ENCODE peak calls at places on chromosomes 16 and 17, in five cellular contexts. One of them, this sample, is unnamed.

GRCh38 chr17:68182940-68183551 is 64.8 kb upstream of the AMZ2 start:
- DNase-seq in natural killer cell: no peak
- DNase-seq in NCI-H2029 treated with DMSO at 0.1 percent for 48 hours: no peak
- DNase-seq in CD4-positive, alpha-beta T cell: peak
- DNase-seq in Caki2: no peak
- DNase-seq in this sample: no peak

GRCh38 chr17:68302666-68303065 is 11.4 kb downstream of the ARSG start:
- DNase-seq in NCI-H2029 treated with DMSO at 0.1 percent for 48 hours: peak
- DNase-seq in natural killer cell: no peak
- DNase-seq in CD4-positive, alpha-beta T cell: no peak
- DNase-seq in Caki2: no peak
- DNase-seq in this sample: no peak

GRCh38 chr17:78892936-78893379 is 10.0 kb downstream of the CEP295NL start:
- DNase-seq in natural killer cell: no peak
- DNase-seq in Caki2: no peak
- DNase-seq in NCI-H2029 treated with DMSO at 0.1 percent for 48 hours: no peak
- DNase-seq in CD4-positive, alpha-beta T cell: no peak
- DNase-seq in this sample: no peak

GRCh38 chr17:66468241-66469087 is 166.1 kb downstream of the PRKCA start:
- DNase-seq in CD4-positive, alpha-beta T cell: no peak
- DNase-seq in NCI-H2029 treated with DMSO at 0.1 percent for 48 hours: no peak
- DNase-seq in natural killer cell: no peak
- DNase-seq in Caki2: no peak
- DNase-seq in this sample: no peak

GRCh38 chr16:48381201-48381600 is 4.0 kb downstream of the SIAH1 start:
- DNase-seq in CD4-positive, alpha-beta T cell: no peak
- DNase-seq in Caki2: no peak
- DNase-seq in natural killer cell: no peak
- DNase-seq in NCI-H2029 treated with DMSO at 0.1 percent for 48 hours: no peak
- DNase-seq in this sample: no peak

GRCh38 chr17:81294512-81295030 is 536 bp downstream of the SLC38A10 start:
- DNase-seq in natural killer cell: no peak
- DNase-seq in CD4-positive, alpha-beta T cell: no peak
- DNase-seq in NCI-H2029 treated with DMSO at 0.1 percent for 48 hours: no peak
- DNase-seq in Caki2: no peak
- DNase-seq in this sample: no peak

GRCh38 chr16:12729448-12729847 is 74.2 kb downstream of the CPPED1 start:
- DNase-seq in natural killer cell: no peak
- DNase-seq in CD4-positive, alpha-beta T cell: no peak
- DNase-seq in NCI-H2029 treated with DMSO at 0.1 percent for 48 hours: no peak
- DNase-seq in Caki2: peak
- DNase-seq in this sample: peak

GRCh38 chr17:74458835-74459234 is 7.6 kb upstream of the CD300A start:
- DNase-seq in natural killer cell: no peak
- DNase-seq in Caki2: no peak
- DNase-seq in NCI-H2029 treated with DMSO at 0.1 percent for 48 hours: no peak
- DNase-seq in CD4-positive, alpha-beta T cell: no peak
- DNase-seq in this sample: no peak

GRCh38 chr16:67454104-67454503 is 23.2 kb downstream of the HSD11B2 start:
- DNase-seq in Caki2: no peak
- DNase-seq in natural killer cell: no peak
- DNase-seq in NCI-H2029 treated with DMSO at 0.1 percent for 48 hours: no peak
- DNase-seq in CD4-positive, alpha-beta T cell: no peak
- DNase-seq in this sample: no peak

GRCh38 chr17:78322858-78323455 is 36.9 kb downstream of the SOCS3 start:
- DNase-seq in CD4-positive, alpha-beta T cell: no peak
- DNase-seq in Caki2: no peak
- DNase-seq in NCI-H2029 treated with DMSO at 0.1 percent for 48 hours: no peak
- DNase-seq in natural killer cell: no peak
- DNase-seq in this sample: peak

GRCh38 chr17:42979511-42980273 is at the start of gene PTGES3L:
- DNase-seq in Caki2: no peak
- DNase-seq in natural killer cell: peak
- DNase-seq in CD4-positive, alpha-beta T cell: no peak
- DNase-seq in NCI-H2029 treated with DMSO at 0.1 percent for 48 hours: peak
- DNase-seq in this sample: no peak